ENCODE peak calls at places on chromosomes 16 and 17, in four cellular contexts. One of them, this sample, is unnamed.

GRCh38 chr16:68843482-68844210 is at the start of gene TANGO6:
- DNase-seq in T-cell: peak; percentile 82
- DNase-seq in T47D: peak; percentile 84
- DNase-seq in left cardiac atrium: peak; percentile 90
- DNase-seq in this sample: peak; percentile 97

GRCh38 chr16:75193730-75194444 is 13.1 kb downstream of the CTRB2 start:
- DNase-seq in T-cell: no peak
- DNase-seq in T47D: no peak
- DNase-seq in left cardiac atrium: no peak
- DNase-seq in this sample: peak; percentile 48

GRCh38 chr17:44314869-44315661 is 6.7 kb downstream of the RUNDC3A start:
- DNase-seq in left cardiac atrium: no peak
- DNase-seq in T47D: peak; percentile 78
- DNase-seq in T-cell: no peak
- DNase-seq in this sample: peak; percentile 78

GRCh38 chr16:88533381-88533831 is 36.8 kb upstream of the ZC3H18 start:
- DNase-seq in T47D: no peak
- DNase-seq in left cardiac atrium: no peak
- DNase-seq in T-cell: no peak
- DNase-seq in this sample: no peak

GRCh38 chr17:82961366-82962162 is 117.8 kb upstream of the METRNL start:
- DNase-seq in T47D: peak; percentile 29
- DNase-seq in left cardiac atrium: no peak
- DNase-seq in T-cell: no peak
- DNase-seq in this sample: peak; percentile 51

GRCh38 chr16:524274-525011 is 3.1 kb upstream of the CAPN15 start:
- DNase-seq in T47D: no peak
- DNase-seq in T-cell: no peak
- DNase-seq in left cardiac atrium: peak; percentile 22
- DNase-seq in this sample: no peak

GRCh38 chr16:75837264-75837663 is 111.0 kb upstream of the CPHXL start:
- DNase-seq in left cardiac atrium: no peak
- DNase-seq in T-cell: no peak
- DNase-seq in T47D: no peak
- DNase-seq in this sample: no peak

GRCh38 chr16:50272111-50272571 is 5.8 kb downstream of the ADCY7 start:
- DNase-seq in T-cell: no peak
- DNase-seq in left cardiac atrium: no peak
- DNase-seq in T47D: no peak
- DNase-seq in this sample: peak; percentile 65

GRCh38 chr16:50209548-50210265 is 56.6 kb downstream of the TENT4B start:
- DNase-seq in T47D: no peak
- DNase-seq in left cardiac atrium: no peak
- DNase-seq in T-cell: no peak
- DNase-seq in this sample: no peak

GRCh38 chr16:58814348-58814801 is 80.3 kb upstream of the GOT2 start:
- DNase-seq in left cardiac atrium: peak; percentile 46
- DNase-seq in T-cell: peak; percentile 6
- DNase-seq in T47D: peak; percentile 38
- DNase-seq in this sample: peak; percentile 69

GRCh38 chr17:81309140-81309858 is 14.2 kb upstream of the SLC38A10 start:
- DNase-seq in T47D: peak; percentile 97
- DNase-seq in T-cell: peak; percentile 14
- DNase-seq in left cardiac atrium: peak; percentile 95
- DNase-seq in this sample: no peak

GRCh38 chr17:65220732-65221131 is 83.6 kb downstream of the RGS9 start:
- DNase-seq in T47D: peak; percentile 19
- DNase-seq in left cardiac atrium: no peak
- DNase-seq in T-cell: no peak
- DNase-seq in this sample: no peak

GRCh38 chr17:12320286-12320685 is 299.6 kb downstream of the MAP2K4 start:
- DNase-seq in T-cell: no peak
- DNase-seq in T47D: no peak
- DNase-seq in left cardiac atrium: no peak
- DNase-seq in this sample: no peak

GRCh38 chr17:61410555-61411089 is 11.0 kb downstream of the TBX2 start:
- DNase-seq in T-cell: peak; percentile 51
- DNase-seq in T47D: peak; percentile 86
- DNase-seq in left cardiac atrium: peak; percentile 81
- DNase-seq in this sample: peak; percentile 90

GRCh38 chr16:47750371-47750770 is 289.2 kb downstream of the PHKB start:
- DNase-seq in T47D: no peak
- DNase-seq in left cardiac atrium: no peak
- DNase-seq in T-cell: no peak
- DNase-seq in this sample: no peak

This sample was measured in activated effector memory CD4-positive, alpha-beta T cell treated with anti-CD3 and anti-CD28 coated beads, Interleukin-2, amount 50 U/mL, for 16 hours.